ENCODE peak calls at places on chromosomes 4 and X, in five cellular contexts. W is COR-L47, C is frontal cortex, F is tibial artery, M is HCEC 1CT. B is an unnamed sample.

GRCh38 chr4:53459548-53459947 is 82.1 kb downstream of the FIP1L1 start:
- DNase-seq in W (no peak), F (no peak), C (no peak), M (peak; percentile 44), B (no peak)

GRCh38 chrX:101080326-101080725 is 1.6 kb downstream of the TMEM35A start:
- DNase-seq in M (no peak), C (no peak), F (no peak), W (no peak), B (no peak)

GRCh38 chr4:106208481-106209460 is 107.2 kb downstream of the TBCK start:
- DNase-seq in W (no peak), M (no peak), F (no peak), C (no peak), B (no peak)

GRCh38 chr4:14726441-14727405 is 275.6 kb upstream of the CPEB2 start:
- DNase-seq in W (no peak), F (no peak), C (no peak), M (peak; percentile 70), B (no peak)

GRCh38 chr4:84856468-84856867 is 110.0 kb downstream of the WDFY3 start:
- DNase-seq in F (no peak), M (no peak), C (no peak), W (no peak), B (no peak)

GRCh38 chr4:54063224-54063623 is 1.2 kb downstream of the CHIC2 start:
- DNase-seq in M (peak; percentile 47), F (no peak), C (no peak), W (no peak), B (no peak)

GRCh38 chr4:76740866-76741662 is 156.9 kb downstream of the SOWAHB start:
- DNase-seq in C (no peak), F (no peak), W (no peak), M (no peak), B (no peak)

GRCh38 chr4:172985552-172985951 is 183.1 kb upstream of the GALNT7 start:
- DNase-seq in F (no peak), C (no peak), M (no peak), W (no peak), B (no peak)

GRCh38 chr4:189202182-189202868 is 738.3 kb upstream of the FRG1 start:
- DNase-seq in M (peak; percentile 50), W (peak; percentile 70), C (peak; percentile 30), F (peak; percentile 69), B (peak; percentile 48)

GRCh38 chr4:109691411-109691920 is 11.8 kb downstream of the CASP6 start:
- DNase-seq in F (no peak), C (no peak), M (peak; percentile 2), W (no peak), B (no peak)

GRCh38 chrX:19735244-19735643 is 152.2 kb downstream of the SH3KBP1 start:
- DNase-seq in M (no peak), C (no peak), F (no peak), W (no peak), B (no peak)

GRCh38 chr4:140448830-140449229 is 21.4 kb upstream of the CLGN start:
- DNase-seq in W (peak; percentile 66), M (no peak), C (no peak), F (no peak), B (peak; percentile 21)

GRCh38 chr4:24975505-24975904 is 55.2 kb downstream of the LGI2 start:
- DNase-seq in M (no peak), W (no peak), C (no peak), F (peak; percentile 43), B (no peak)

GRCh38 chrX:153779891-153780677 is 757 bp upstream of the SRPK3 start:
- DNase-seq in F (no peak), C (no peak), W (no peak), M (no peak), B (no peak)

GRCh38 chrX:10769165-10769564 is 148.8 kb upstream of the MID1 start:
- DNase-seq in F (no peak), C (peak; percentile 12), M (peak; percentile 46), W (peak; percentile 28), B (peak; percentile 73)

GRCh38 chr4:40916880-40917279 is 167.1 kb downstream of the NSUN7 start:
- DNase-seq in W (no peak), M (no peak), F (peak; percentile 36), C (no peak), B (no peak)

GRCh38 chr4:10403633-10404445 is 53.4 kb downstream of the ZNF518B start:
- DNase-seq in M (no peak), F (no peak), C (peak; percentile 23), W (peak; percentile 37), B (peak; percentile 9)

GRCh38 chr4:156248921-156249320 is 295.3 kb upstream of the CTSO start:
- DNase-seq in M (no peak), F (no peak), W (no peak), C (no peak), B (no peak)

GRCh38 chr4:21830272-21830671 is 118.3 kb downstream of the KCNIP4 start:
- DNase-seq in F (no peak), C (no peak), W (no peak), M (peak; percentile 29), B (no peak)

GRCh38 chr4:110735691-110736090 is 112.8 kb upstream of the PITX2 start:
- DNase-seq in M (no peak), W (no peak), C (no peak), F (no peak), B (no peak)

GRCh38 chrX:37697169-37697760 is 11.7 kb downstream of the XK start:
- DNase-seq in M (no peak), W (peak; percentile 62), C (no peak), F (no peak), B (no peak)

GRCh38 chrX:31132803-31133202 is 61.0 kb upstream of the FTHL17 start:
- DNase-seq in M (no peak), W (peak; percentile 24), C (no peak), F (no peak), B (peak; percentile 94)

GRCh38 chrX:129593137-129593536 is 53.1 kb downstream of the OCRL start:
- DNase-seq in W (peak; percentile 0), C (no peak), M (peak; percentile 36), F (no peak), B (no peak)

GRCh38 chr4:65391814-65392213 is 278.5 kb downstream of the EPHA5 start:
- DNase-seq in C (no peak), M (no peak), W (peak; percentile 1), F (no peak), B (no peak)

GRCh38 chr4:123349401-123350190 is 47.0 kb upstream of the SPRY1 start:
- DNase-seq in F (no peak), M (no peak), W (no peak), C (no peak), B (no peak)

GRCh38 chr4:825063-825968 is 613 bp downstream of the CPLX1 start:
- DNase-seq in C (peak; percentile 82), F (no peak), W (no peak), M (no peak), B (no peak)

GRCh38 chr4:99013884-99014523 is 18.5 kb downstream of the METAP1 start:
- DNase-seq in W (no peak), F (no peak), C (no peak), M (no peak), B (no peak)

GRCh38 chr4:76572224-76572623 is 137.2 kb downstream of the SHROOM3 start:
- DNase-seq in W (no peak), F (no peak), C (no peak), M (no peak), B (no peak)

GRCh38 chr4:5292091-5292490 is 240.8 kb downstream of the STK32B start:
- DNase-seq in C (no peak), M (no peak), W (no peak), F (no peak), B (peak; percentile 57)

GRCh38 chr4:177339794-177340374 is 30.2 kb downstream of the NEIL3 start:
- DNase-seq in W (peak; percentile 3), M (peak; percentile 36), C (peak; percentile 12), F (no peak), B (peak; percentile 4)

GRCh38 chr4:134885436-134885835 is 683.8 kb upstream of the PABPC4L start:
- DNase-seq in F (no peak), M (peak; percentile 9), W (no peak), C (no peak), B (no peak)

GRCh38 chr4:169404959-169405358 is 134.2 kb upstream of the SH3RF1 start:
- DNase-seq in M (no peak), W (no peak), F (no peak), C (no peak), B (no peak)

GRCh38 chr4:144715230-144715629 is 69.3 kb downstream of the HHIP start:
- DNase-seq in F (no peak), M (no peak), W (no peak), C (no peak), B (no peak)

GRCh38 chrX:24325231-24325630 is 11.4 kb upstream of the SUPT20HL2 start:
- DNase-seq in W (no peak), F (no peak), C (no peak), M (no peak), B (no peak)

GRCh38 chrX:31323658-31324057 is 251.8 kb upstream of the FTHL17 start:
- DNase-seq in W (no peak), M (no peak), F (no peak), C (no peak), B (no peak)